ENCODE peak calls at places on chromosomes 6 and 20, in four cellular contexts. Y is non-pigmented ciliary epithelial cell, N is NCI-H345, L is PC-9. K is an unnamed sample.
A peak's percentile ranks its signal among the peaks of the same experiment; 100 is the strongest.

GRCh38 chr6:166361080-166361429 is 18.7 kb upstream of the SFT2D1 start:
- DNase-seq in Y (no peak), N (no peak), L (no peak), K (no peak)

GRCh38 chr6:47203968-47204611 is 105.6 kb downstream of the TNFRSF21 start:
- DNase-seq in Y (no peak), N (no peak), L (no peak), K (no peak)

GRCh38 chr6:149648148-149649145 is at the start of gene KATNA1:
- DNase-seq in Y (peak; percentile 8), N (peak; percentile 92), L (peak; percentile 90), K (peak; percentile 83)

GRCh38 chr6:22056398-22056797 is 240.4 kb downstream of the PRL start:
- DNase-seq in Y (no peak), N (no peak), L (no peak), K (no peak)

GRCh38 chr20:54680872-54681297 is 205.5 kb downstream of the DOK5 start:
- DNase-seq in Y (peak; percentile 8), N (no peak), L (peak; percentile 29), K (no peak)

GRCh38 chr20:13250242-13250641 is 29.2 kb downstream of the ISM1 start:
- DNase-seq in Y (no peak), N (no peak), L (no peak), K (no peak)

GRCh38 chr6:47145212-47145611 is 103.1 kb upstream of the ADGRF1 start:
- DNase-seq in Y (no peak), N (no peak), L (no peak), K (no peak)

GRCh38 chr6:139373928-139374356 is 506 bp downstream of the CITED2 start:
- DNase-seq in Y (no peak), N (no peak), L (no peak), K (no peak)

GRCh38 chr20:8757146-8757545 is 311.7 kb upstream of the PLCB4 start:
- DNase-seq in Y (no peak), N (no peak), L (no peak), K (no peak)

GRCh38 chr6:132506461-132506860 is 6.5 kb downstream of the STX7 start:
- DNase-seq in Y (no peak), N (no peak), L (no peak), K (no peak)

GRCh38 chr20:1757606-1758507 is 100.3 kb upstream of the SIRPG start:
- DNase-seq in Y (no peak), N (no peak), L (no peak), K (no peak)